ENCODE peak calls at places on chromosomes 13 and 19, in five cellular contexts. Z, J, F, B and S are unnamed samples.

GRCh38 chr13:27588405-27588804 is 31.9 kb downstream of the LNX2 start:
- DNase-seq in B (no peak), J (no peak), Z (no peak), F (no peak), S (no peak)

GRCh38 chr13:46378411-46378810 is 8.6 kb downstream of the RUBCNL start:
- DNase-seq in J (no peak), F (no peak), B (no peak), Z (no peak), S (no peak)

GRCh38 chr13:19781526-19781925 is 1.2 kb downstream of the PSPC1 start:
- DNase-seq in B (no peak), J (no peak), F (no peak), Z (peak; percentile 9), S (peak; percentile 9)

GRCh38 chr13:51928231-51928630 is 66.5 kb downstream of the CCDC70 start:
- DNase-seq in F (no peak), J (no peak), B (no peak), Z (no peak), S (no peak)

GRCh38 chr19:29622191-29623070 is 16.3 kb downstream of the POP4 start:
- DNase-seq in Z (peak; percentile 51), F (no peak), J (no peak), B (no peak), S (peak; percentile 49)

GRCh38 chr13:101623469-101624209 is 171.2 kb downstream of the ITGBL1 start:
- DNase-seq in Z (peak; percentile 40), J (no peak), B (no peak), F (no peak), S (peak; percentile 46)

GRCh38 chr13:86608739-86609138 is 809.5 kb upstream of the SLITRK6 start:
- DNase-seq in J (no peak), Z (no peak), F (no peak), B (no peak), S (no peak)

GRCh38 chr19:38134538-38135149 is 89.4 kb downstream of the DPF1 start:
- DNase-seq in J (no peak), B (no peak), Z (peak; percentile 43), F (no peak), S (peak; percentile 64)

GRCh38 chr19:36054733-36055686 is at the start of gene WDR62:
- DNase-seq in J (peak; percentile 95), B (peak; percentile 91), Z (peak; percentile 95), F (peak; percentile 83), S (peak; percentile 92)

GRCh38 chr13:26956532-26957142 is 196.1 kb upstream of the GPR12 start:
- DNase-seq in F (no peak), B (no peak), Z (no peak), J (no peak), S (no peak)

GRCh38 chr13:113881614-113882265 is 17.9 kb upstream of the GAS6 start:
- DNase-seq in B (no peak), J (peak; percentile 54), F (no peak), Z (no peak), S (no peak)

GRCh38 chr19:19944583-19944880 is 43.8 kb downstream of the ZNF93 start:
- DNase-seq in J (no peak), B (no peak), F (no peak), Z (no peak), S (no peak)

GRCh38 chr19:35644987-35645679 is 3.0 kb upstream of the COX6B1 start:
- DNase-seq in F (peak; percentile 56), J (peak; percentile 83), B (peak; percentile 80), Z (no peak), S (peak; percentile 60)

GRCh38 chr19:47239610-47240296 is 8.8 kb upstream of the BBC3 start:
- DNase-seq in J (no peak), B (no peak), Z (no peak), F (no peak), S (peak; percentile 48)

GRCh38 chr13:32309812-32310706 is 5.1 kb downstream of the ZAR1L start:
- DNase-seq in J (no peak), Z (peak; percentile 65), B (no peak), F (peak; percentile 54), S (peak; percentile 85)

GRCh38 chr13:112867301-112867711 is 101.7 kb upstream of the MCF2L start:
- DNase-seq in J (no peak), Z (no peak), F (no peak), B (no peak), S (no peak)

GRCh38 chr19:46745521-46746280 is at the start of gene FKRP:
- DNase-seq in J (no peak), Z (peak; percentile 35), B (no peak), F (no peak), S (no peak)

GRCh38 chr13:60707878-60708277 is 310.9 kb downstream of the TDRD3 start:
- DNase-seq in B (no peak), F (no peak), Z (no peak), J (no peak), S (no peak)

DNA sequence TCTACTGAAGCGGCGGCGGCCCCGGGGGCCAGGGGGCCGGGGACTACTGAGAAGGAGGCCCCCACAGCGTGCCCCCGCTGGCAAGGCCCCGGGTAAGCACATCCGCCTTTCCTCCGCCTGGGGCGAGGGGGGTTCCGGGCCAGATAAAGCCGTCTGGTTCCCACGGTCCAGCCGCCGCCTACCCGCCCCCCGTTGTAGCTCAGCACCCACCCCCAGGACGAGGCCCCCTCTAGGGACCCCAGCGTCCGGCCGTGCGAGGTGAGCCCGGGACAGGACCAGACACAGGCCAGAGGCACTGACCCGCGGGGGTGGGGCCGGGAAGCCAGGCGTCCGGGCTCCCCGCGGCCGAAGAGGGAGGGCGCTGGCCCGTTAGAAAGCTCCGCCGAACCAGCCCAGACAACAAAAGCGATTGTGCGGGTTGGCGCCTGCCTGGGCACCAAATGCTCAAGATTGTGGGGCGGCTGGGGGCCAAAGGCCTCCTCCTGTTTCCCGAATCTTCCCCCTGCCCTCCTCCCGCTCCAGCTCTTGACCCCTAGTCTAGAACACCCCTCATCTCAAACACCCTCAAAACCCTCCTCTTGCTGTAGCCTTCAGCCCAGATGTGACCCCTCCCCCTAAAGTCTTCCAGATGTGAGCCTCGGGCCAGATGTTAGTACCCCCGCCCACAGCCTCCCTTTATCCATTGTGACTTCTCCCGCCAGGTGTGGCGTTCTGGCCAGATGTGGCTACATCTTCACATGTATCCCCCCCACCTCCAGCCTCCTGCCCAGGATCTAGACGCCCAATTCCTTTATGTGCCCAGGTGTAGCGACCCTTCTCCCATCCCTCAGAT is 867 bp upstream of the LTBP4 start:
- DNase-seq in F (no peak), Z (no peak), B (no peak), J (no peak), S (no peak)
- H3K4me3 ChIP-seq in F (peak overlapping the region; percentile 62), Z (no peak overlapping the region), B (no peak overlapping the region), J (peak overlapping the region; percentile 64), S (no peak overlapping the region)

GRCh38 chr13:50085063-50085462 is 69.8 kb downstream of the KCNRG start:
- DNase-seq in F (no peak), J (no peak), Z (peak; percentile 60), B (no peak), S (peak; percentile 64)
- H3K4me3 ChIP-seq in F (no peak overlapping the region), J (no peak overlapping the region), Z (peak overlapping the region; percentile 56), B (no peak overlapping the region), S (peak overlapping the region; percentile 10)

GRCh38 chr19:56690668-56691067 is 19.1 kb upstream of the ZNF835 start:
- DNase-seq in J (no peak), Z (no peak), B (no peak), F (no peak), S (no peak)

GRCh38 chr19:56689198-56689597 is 17.6 kb upstream of the ZNF835 start:
- DNase-seq in Z (no peak), F (no peak), J (no peak), B (no peak), S (no peak)

GRCh38 chr19:56687036-56687435 is 15.5 kb upstream of the ZNF835 start:
- DNase-seq in Z (no peak), J (no peak), F (no peak), B (no peak), S (no peak)

GRCh38 chr19:56692496-56692895 is 20.9 kb upstream of the ZNF835 start:
- DNase-seq in J (no peak), F (no peak), B (no peak), Z (no peak), S (no peak)
- H3K4me3 ChIP-seq in J (no peak overlapping the region), F (no peak overlapping the region), B (no peak overlapping the region), Z (no peak overlapping the region), S (no peak overlapping the region)

GRCh38 chr13:97243915-97244820 is 22.0 kb downstream of the MBNL2 start:
- DNase-seq in F (no peak), J (no peak), B (no peak), Z (no peak), S (no peak)
- H3K4me3 ChIP-seq in F (no peak overlapping the region), J (no peak overlapping the region), B (no peak overlapping the region), Z (no peak overlapping the region), S (no peak overlapping the region)

GRCh38 chr13:93752506-93752905 is 525.9 kb downstream of the GPC6 start:
- DNase-seq in J (no peak), B (no peak), F (no peak), Z (peak; percentile 69), S (no peak)
- H3K4me3 ChIP-seq in J (no peak overlapping the region), B (no peak overlapping the region), F (no peak overlapping the region), Z (no peak overlapping the region), S (no peak overlapping the region)

GRCh38 chr19:1470864-1471513 is 8.0 kb downstream of the C19orf25 start:
- DNase-seq in J (no peak), B (no peak), F (no peak), Z (no peak), S (no peak)
- H3K4me3 ChIP-seq in J (peak overlapping the region; percentile 56), B (no peak overlapping the region), F (peak overlapping the region; percentile 66), Z (peak overlapping the region; percentile 5), S (no peak overlapping the region)